ENCODE peak calls at places on chromosomes 1 and 21, in ten cellular contexts. M, E, N, C, H, K, D, Y, A and I are unnamed samples.

GRCh38 chr1:91876040-91876470 is 9.9 kb downstream of the TGFBR3 start:
- DNase-seq in E (no peak), K (no peak), A (no peak), H (no peak), N (no peak), M (no peak), D (no peak), C (no peak), Y (no peak), I (no peak)

GRCh38 chr1:53945183-53945432 is 391 bp downstream of the IFT25 start:
- DNase-seq in Y (no peak), D (no peak), E (no peak), C (no peak), N (no peak), K (no peak), A (no peak), M (no peak), H (no peak), I (no peak)

GRCh38 chr1:6544831-6545230 is 9.5 kb downstream of the NOL9 start:
- DNase-seq in H (no peak), N (no peak), Y (no peak), C (no peak), M (no peak), K (no peak), D (no peak), A (no peak), E (peak), I (peak)

GRCh38 chr21:44505673-44506278 is 34.2 kb downstream of the KRTAP10-1 start:
- DNase-seq in H (no peak), N (no peak), A (no peak), D (no peak), Y (no peak), E (no peak), C (no peak), K (no peak), M (no peak), I (no peak)

GRCh38 chr1:26972821-26973220 is 12.6 kb upstream of the KDF1 start:
- DNase-seq in N (no peak), C (no peak), Y (no peak), M (no peak), H (no peak), D (no peak), E (no peak), K (no peak), A (no peak), I (no peak)

GRCh38 chr1:155636397-155637153 is 26.6 kb downstream of the MSTO1 start:
- DNase-seq in Y (no peak), D (no peak), N (no peak), A (no peak), H (no peak), C (no peak), K (no peak), M (no peak), E (no peak), I (no peak)

GRCh38 chr21:36694593-36695282 is 4.2 kb upstream of the SIM2 start:
- DNase-seq in A (peak), M (no peak), C (no peak), E (no peak), H (no peak), D (no peak), N (no peak), Y (no peak), K (no peak), I (no peak)

GRCh38 chr1:49052102-49052501 is 275.4 kb upstream of the BEND5 start:
- DNase-seq in Y (no peak), H (no peak), A (peak), D (no peak), E (no peak), C (no peak), M (no peak), K (no peak), N (no peak), I (no peak)

GRCh38 chr1:26096471-26096870 is 15.2 kb upstream of the PDIK1L start:
- DNase-seq in M (no peak), D (no peak), K (no peak), N (no peak), Y (no peak), H (no peak), C (no peak), A (no peak), E (no peak), I (no peak)

GRCh38 chr1:8439015-8439702 is 121.2 kb downstream of the SLC45A1 start:
- DNase-seq in D (peak), E (peak), Y (peak), A (peak), H (no peak), K (peak), M (peak), N (no peak), C (peak), I (peak)

GRCh38 chr1:40341509-40342380 is 24.7 kb upstream of the COL9A2 start:
- DNase-seq in M (no peak), C (no peak), H (no peak), Y (no peak), D (peak), K (no peak), A (no peak), E (no peak), N (no peak), I (no peak)

DNA sequence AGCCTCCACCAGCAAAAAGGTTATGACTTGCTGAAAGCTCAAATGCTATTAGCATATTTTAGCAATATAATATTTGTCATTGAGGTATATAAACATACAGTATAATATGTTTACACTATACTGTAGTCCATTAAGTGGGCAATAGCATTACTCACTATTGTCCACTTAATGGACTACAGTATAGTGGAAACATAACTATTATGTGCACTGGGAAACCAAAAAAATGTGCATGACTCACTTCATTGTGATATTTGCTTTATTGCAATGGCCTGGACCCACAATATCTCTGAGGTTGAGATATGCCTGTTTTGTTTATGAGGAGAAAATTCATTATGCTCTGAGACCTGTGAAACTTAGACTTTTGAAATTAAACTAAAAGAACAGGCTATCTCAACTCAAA is 300.0 kb downstream of the BARHL2 start:
- DNase-seq in K (no peak), E (no peak), N (no peak), A (no peak), M (no peak), Y (no peak), C (no peak), D (no peak), H (no peak), I (peak)
- TF ChIP-seq CTCF in K (no peak), E (no peak), N (no peak), A (no peak), M (no peak), Y (no peak), C (no peak), D (no peak), H (no peak), I (no peak)

DNA sequence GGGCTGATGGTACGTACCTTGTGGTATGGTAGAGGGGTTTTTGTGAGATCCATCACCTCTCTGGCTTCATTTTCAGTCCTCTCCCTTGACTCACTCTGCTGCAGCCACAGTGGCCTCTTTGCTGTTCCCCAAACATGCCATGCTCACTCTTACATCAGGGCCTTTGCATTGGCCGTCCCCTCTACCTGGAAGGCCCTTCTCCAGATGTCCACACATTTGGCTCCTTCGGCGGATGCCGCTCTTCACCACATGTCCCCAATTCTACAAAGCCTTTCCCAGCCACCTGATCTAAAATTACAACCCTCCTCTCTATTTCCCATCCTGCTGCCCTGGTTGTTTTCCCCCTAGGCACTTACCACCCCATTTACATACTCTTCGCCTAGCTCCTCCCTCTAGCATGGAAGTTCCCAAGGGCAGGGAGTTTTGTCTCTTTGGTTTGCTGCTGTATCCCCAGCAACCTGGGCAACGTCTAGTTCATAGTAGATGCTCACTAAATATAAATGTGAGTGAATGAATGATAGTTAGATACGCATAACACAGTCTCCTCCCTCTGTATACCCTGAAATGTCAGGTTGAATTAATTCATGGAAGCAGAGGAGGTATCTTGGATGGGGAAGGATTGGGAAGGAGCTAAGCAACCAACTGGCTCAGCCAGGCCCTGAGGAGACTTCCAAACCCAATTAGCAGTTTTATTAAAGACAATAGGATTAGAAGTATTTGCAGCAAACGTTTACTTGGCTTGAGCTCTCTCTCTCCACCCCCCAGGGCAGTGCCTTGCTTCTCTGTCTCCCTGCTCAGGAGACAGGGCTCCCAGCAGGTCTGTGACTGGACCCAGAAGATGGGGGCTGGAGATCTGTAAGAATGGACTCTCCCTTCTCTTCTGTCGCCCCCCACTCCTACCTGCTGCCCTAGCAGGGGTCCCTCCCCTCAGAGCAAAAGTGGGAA is 264.2 kb downstream of the GRIK3 start:
- DNase-seq in H (no peak), M (no peak), K (no peak), Y (no peak), E (no peak), D (no peak), A (no peak), N (no peak), C (no peak), I (no peak)
- H3K4me3 ChIP-seq in H (no peak), M (no peak), K (no peak), Y (no peak), E (no peak), D (no peak), A (no peak), N (no peak), C (no peak), I (no peak)

GRCh38 chr1:226708967-226709396 is 30.1 kb downstream of the ITPKB start:
- DNase-seq in H (no peak), D (no peak), Y (no peak), A (no peak), E (no peak), N (no peak), C (no peak), K (no peak), M (no peak), I (no peak)
- TF ChIP-seq CTCF in H (no peak), D (no peak), Y (no peak), A (no peak), E (peak), N (no peak), C (no peak), K (no peak), M (peak), I (no peak)

GRCh38 chr1:28811369-28811765 is 603 bp upstream of the OPRD1 start:
- DNase-seq in Y (no peak), N (no peak), H (no peak), E (no peak), C (no peak), M (no peak), K (no peak), A (no peak), D (no peak), I (no peak)
- H3K4me3 ChIP-seq in Y (no peak), N (no peak), H (no peak), E (no peak), C (no peak), M (no peak), K (no peak), A (no peak), D (no peak), I (no peak)